ENCODE peak calls at places on chromosomes 4 and X, in six cellular contexts. One of them, this sample, is unnamed.

GRCh38 chrX:125940985-125941384 is 225.1 kb downstream of the DCAF12L2 start:
- DNase-seq in colonic mucosa: no peak
- DNase-seq in fibroblast of the aortic adventitia: no peak
- DNase-seq in thoracic aorta: no peak
- DNase-seq in astrocyte: no peak
- DNase-seq in natural killer cell: no peak
- DNase-seq in this sample: no peak

GRCh38 chr4:111960241-111960667 is 185.0 kb upstream of the FAM241A start:
- DNase-seq in colonic mucosa: no peak
- DNase-seq in fibroblast of the aortic adventitia: peak
- DNase-seq in thoracic aorta: no peak
- DNase-seq in astrocyte: no peak
- DNase-seq in natural killer cell: no peak
- DNase-seq in this sample: no peak

GRCh38 chrX:77442728-77443127 is 4.5 kb upstream of the FGF16 start:
- DNase-seq in colonic mucosa: no peak
- DNase-seq in fibroblast of the aortic adventitia: peak
- DNase-seq in thoracic aorta: no peak
- DNase-seq in astrocyte: peak
- DNase-seq in natural killer cell: no peak
- DNase-seq in this sample: no peak

GRCh38 chr4:182023469-182023868 is 219.7 kb upstream of the TENM3 start:
- DNase-seq in colonic mucosa: no peak
- DNase-seq in fibroblast of the aortic adventitia: no peak
- DNase-seq in thoracic aorta: no peak
- DNase-seq in astrocyte: no peak
- DNase-seq in natural killer cell: no peak
- DNase-seq in this sample: no peak

GRCh38 chrX:46398874-46399273 is 146.3 kb downstream of the ZNF674 start:
- DNase-seq in colonic mucosa: no peak
- DNase-seq in fibroblast of the aortic adventitia: no peak
- DNase-seq in thoracic aorta: no peak
- DNase-seq in astrocyte: no peak
- DNase-seq in natural killer cell: no peak
- DNase-seq in this sample: no peak

GRCh38 chr4:76459291-76459723 is 24.3 kb downstream of the SHROOM3 start:
- DNase-seq in colonic mucosa: no peak
- DNase-seq in fibroblast of the aortic adventitia: peak
- DNase-seq in thoracic aorta: no peak
- DNase-seq in astrocyte: peak
- DNase-seq in natural killer cell: no peak
- DNase-seq in this sample: no peak

GRCh38 chr4:6986781-6987565 is 56.2 kb upstream of the TADA2B start:
- DNase-seq in colonic mucosa: peak
- DNase-seq in fibroblast of the aortic adventitia: peak
- DNase-seq in thoracic aorta: peak
- DNase-seq in astrocyte: peak
- DNase-seq in natural killer cell: peak
- DNase-seq in this sample: peak

GRCh38 chr4:156779774-156780173 is 191.8 kb downstream of the PDGFC start:
- DNase-seq in colonic mucosa: no peak
- DNase-seq in fibroblast of the aortic adventitia: peak
- DNase-seq in thoracic aorta: no peak
- DNase-seq in astrocyte: peak
- DNase-seq in natural killer cell: no peak
- DNase-seq in this sample: no peak

GRCh38 chrX:34126011-34126410 is 6.1 kb downstream of the FAM47A start:
- DNase-seq in colonic mucosa: no peak
- DNase-seq in fibroblast of the aortic adventitia: no peak
- DNase-seq in thoracic aorta: no peak
- DNase-seq in astrocyte: no peak
- DNase-seq in natural killer cell: no peak
- DNase-seq in this sample: no peak

GRCh38 chr4:88007304-88008132 is at the start of gene PKD2:
- DNase-seq in colonic mucosa: peak
- DNase-seq in fibroblast of the aortic adventitia: peak
- DNase-seq in thoracic aorta: peak
- DNase-seq in astrocyte: peak
- DNase-seq in natural killer cell: peak
- DNase-seq in this sample: peak

DNA sequence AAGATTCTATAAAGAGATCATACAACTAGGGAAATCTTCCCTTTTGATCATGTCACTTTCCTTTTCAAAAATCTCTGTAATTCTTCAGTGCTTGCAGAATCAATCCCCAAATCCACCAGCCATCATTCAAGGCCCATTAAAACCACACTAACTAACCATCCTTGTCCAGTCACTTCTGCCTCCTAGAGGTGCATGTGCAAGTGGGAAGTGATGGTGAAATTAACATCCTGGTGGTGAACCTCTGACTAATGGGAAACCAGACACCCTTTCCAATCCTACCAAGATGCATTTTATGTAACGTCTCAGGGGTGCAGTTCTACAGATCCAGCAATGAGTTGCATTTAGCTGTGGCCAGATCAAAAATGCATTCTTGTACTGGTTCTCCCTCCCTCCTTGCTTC is 341.8 kb downstream of the RAPGEF2 start:
- DNase-seq in colonic mucosa: no peak
- DNase-seq in fibroblast of the aortic adventitia: peak
- DNase-seq in thoracic aorta: no peak
- DNase-seq in astrocyte: peak
- DNase-seq in natural killer cell: no peak
- DNase-seq in this sample: no peak
- TF ChIP-seq CTCF in colonic mucosa: no peak
- TF ChIP-seq CTCF in fibroblast of the aortic adventitia: peak
- TF ChIP-seq CTCF in thoracic aorta: no peak
- TF ChIP-seq CTCF in astrocyte: peak
- TF ChIP-seq CTCF in natural killer cell: no peak
- TF ChIP-seq CTCF in this sample: no peak

GRCh38 chr4:139617702-139618490 is 47.7 kb upstream of the MGST2 start:
- DNase-seq in colonic mucosa: no peak
- DNase-seq in fibroblast of the aortic adventitia: peak
- DNase-seq in thoracic aorta: no peak
- DNase-seq in astrocyte: no peak
- DNase-seq in natural killer cell: no peak
- DNase-seq in this sample: no peak
- TF ChIP-seq CTCF in colonic mucosa: peak
- TF ChIP-seq CTCF in fibroblast of the aortic adventitia: peak
- TF ChIP-seq CTCF in thoracic aorta: peak
- TF ChIP-seq CTCF in astrocyte: peak
- TF ChIP-seq CTCF in natural killer cell: no peak
- TF ChIP-seq CTCF in this sample: peak

GRCh38 chr4:65007841-65008439 is 598.7 kb upstream of the TECRL start:
- DNase-seq in colonic mucosa: no peak
- DNase-seq in fibroblast of the aortic adventitia: peak
- DNase-seq in thoracic aorta: no peak
- DNase-seq in astrocyte: peak
- DNase-seq in natural killer cell: no peak
- DNase-seq in this sample: peak
- TF ChIP-seq CTCF in colonic mucosa: peak
- TF ChIP-seq CTCF in fibroblast of the aortic adventitia: peak
- TF ChIP-seq CTCF in thoracic aorta: peak
- TF ChIP-seq CTCF in astrocyte: peak
- TF ChIP-seq CTCF in natural killer cell: no peak
- TF ChIP-seq CTCF in this sample: peak

GRCh38 chrX:44945736-44946135 is 72.7 kb downstream of the KDM6A start:
- DNase-seq in colonic mucosa: no peak
- DNase-seq in fibroblast of the aortic adventitia: no peak
- DNase-seq in thoracic aorta: no peak
- DNase-seq in astrocyte: no peak
- DNase-seq in natural killer cell: no peak
- DNase-seq in this sample: no peak
- TF ChIP-seq CTCF in colonic mucosa: peak
- TF ChIP-seq CTCF in fibroblast of the aortic adventitia: no peak
- TF ChIP-seq CTCF in thoracic aorta: no peak
- TF ChIP-seq CTCF in astrocyte: no peak
- TF ChIP-seq CTCF in natural killer cell: no peak
- TF ChIP-seq CTCF in this sample: no peak

GRCh38 chrX:140034916-140035315 is 69.6 kb upstream of the CXorf66 start:
- DNase-seq in colonic mucosa: no peak
- DNase-seq in fibroblast of the aortic adventitia: peak
- DNase-seq in thoracic aorta: no peak
- DNase-seq in astrocyte: no peak
- DNase-seq in natural killer cell: no peak
- DNase-seq in this sample: no peak
- TF ChIP-seq CTCF in colonic mucosa: no peak
- TF ChIP-seq CTCF in fibroblast of the aortic adventitia: peak
- TF ChIP-seq CTCF in thoracic aorta: no peak
- TF ChIP-seq CTCF in astrocyte: peak
- TF ChIP-seq CTCF in natural killer cell: no peak
- TF ChIP-seq CTCF in this sample: peak

DNA sequence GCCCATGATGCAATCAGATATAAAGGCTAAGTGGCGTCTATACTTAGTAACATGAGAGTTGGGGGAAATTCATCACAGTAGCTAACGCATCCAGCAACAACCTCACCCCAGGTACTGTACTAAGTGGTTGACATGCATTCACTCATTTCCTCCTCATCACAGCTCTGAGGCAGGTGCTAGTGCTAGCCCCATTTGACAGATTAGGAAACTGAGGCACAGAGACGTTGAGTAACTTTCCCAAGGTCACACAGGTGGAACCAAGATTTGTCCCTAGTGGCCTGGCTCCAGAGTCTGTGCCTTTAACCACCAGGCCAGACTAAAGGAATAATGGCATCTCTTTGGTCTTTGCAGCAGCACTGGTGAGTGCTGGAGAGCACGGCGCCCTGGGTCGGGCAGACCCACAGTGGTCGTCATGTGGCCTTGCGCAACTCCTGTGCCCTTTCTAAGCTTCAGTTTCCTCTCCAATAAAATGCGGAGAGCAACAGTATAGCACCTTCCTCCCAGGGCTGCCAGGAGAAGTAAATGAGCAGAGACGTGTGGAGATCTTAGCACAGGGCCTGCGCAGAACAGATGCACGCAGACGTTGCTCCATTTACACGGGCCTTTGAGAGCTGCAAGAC is 186.4 kb downstream of the BCOR start:
- DNase-seq in colonic mucosa: no peak
- DNase-seq in fibroblast of the aortic adventitia: no peak
- DNase-seq in thoracic aorta: no peak
- DNase-seq in astrocyte: no peak
- DNase-seq in natural killer cell: no peak
- DNase-seq in this sample: no peak
- TF ChIP-seq CTCF in colonic mucosa: no peak
- TF ChIP-seq CTCF in fibroblast of the aortic adventitia: no peak
- TF ChIP-seq CTCF in thoracic aorta: no peak
- TF ChIP-seq CTCF in astrocyte: no peak
- TF ChIP-seq CTCF in natural killer cell: no peak
- TF ChIP-seq CTCF in this sample: no peak

GRCh38 chr4:123659759-123660158 is 263.2 kb downstream of the SPRY1 start:
- DNase-seq in colonic mucosa: no peak
- DNase-seq in fibroblast of the aortic adventitia: peak
- DNase-seq in thoracic aorta: no peak
- DNase-seq in astrocyte: no peak
- DNase-seq in natural killer cell: no peak
- DNase-seq in this sample: no peak
- TF ChIP-seq CTCF in colonic mucosa: peak
- TF ChIP-seq CTCF in fibroblast of the aortic adventitia: no peak
- TF ChIP-seq CTCF in thoracic aorta: no peak
- TF ChIP-seq CTCF in astrocyte: peak
- TF ChIP-seq CTCF in natural killer cell: peak
- TF ChIP-seq CTCF in this sample: peak

GRCh38 chrX:1093586-1094538 is 118.6 kb downstream of the CRLF2 start:
- DNase-seq in colonic mucosa: no peak
- DNase-seq in fibroblast of the aortic adventitia: no peak
- DNase-seq in thoracic aorta: no peak
- DNase-seq in astrocyte: no peak
- DNase-seq in natural killer cell: no peak
- DNase-seq in this sample: no peak
- TF ChIP-seq CTCF in colonic mucosa: no peak
- TF ChIP-seq CTCF in fibroblast of the aortic adventitia: no peak
- TF ChIP-seq CTCF in thoracic aorta: no peak
- TF ChIP-seq CTCF in astrocyte: no peak
- TF ChIP-seq CTCF in natural killer cell: no peak
- TF ChIP-seq CTCF in this sample: no peak

GRCh38 chrX:28586891-28587635 is at the start of gene IL1RAPL1:
- DNase-seq in colonic mucosa: no peak
- DNase-seq in fibroblast of the aortic adventitia: peak
- DNase-seq in thoracic aorta: no peak
- DNase-seq in astrocyte: peak
- DNase-seq in natural killer cell: no peak
- DNase-seq in this sample: no peak
- TF ChIP-seq CTCF in colonic mucosa: no peak
- TF ChIP-seq CTCF in fibroblast of the aortic adventitia: no peak
- TF ChIP-seq CTCF in thoracic aorta: no peak
- TF ChIP-seq CTCF in astrocyte: no peak
- TF ChIP-seq CTCF in natural killer cell: no peak
- TF ChIP-seq CTCF in this sample: peak

GRCh38 chrX:150405576-150405975 is 42.5 kb downstream of the MAMLD1 start:
- DNase-seq in colonic mucosa: no peak
- DNase-seq in fibroblast of the aortic adventitia: no peak
- DNase-seq in thoracic aorta: no peak
- DNase-seq in astrocyte: no peak
- DNase-seq in natural killer cell: no peak
- DNase-seq in this sample: no peak
- TF ChIP-seq CTCF in colonic mucosa: no peak
- TF ChIP-seq CTCF in fibroblast of the aortic adventitia: no peak
- TF ChIP-seq CTCF in thoracic aorta: no peak
- TF ChIP-seq CTCF in astrocyte: no peak
- TF ChIP-seq CTCF in natural killer cell: no peak
- TF ChIP-seq CTCF in this sample: peak